ENCODE peak calls at places on chromosomes 3 and 15, in six cellular contexts. One of them, this sample, is unnamed.

GRCh38 chr3:82643948-82644347 is 882.5 kb upstream of the GBE1 start:
- ATAC-seq in A549: peak
- ATAC-seq in upper lobe of left lung: no peak
- ATAC-seq in HepG2: peak
- ATAC-seq in GM12878: peak
- ATAC-seq in K562: no peak
- ATAC-seq in this sample: no peak

GRCh38 chr15:31062965-31063355 is 38.6 kb downstream of the TRPM1 start:
- ATAC-seq in A549: no peak
- ATAC-seq in upper lobe of left lung: no peak
- ATAC-seq in HepG2: no peak
- ATAC-seq in GM12878: no peak
- ATAC-seq in K562: no peak
- ATAC-seq in this sample: no peak

GRCh38 chr3:2958553-2958952 is 151.6 kb downstream of the IL5RA start:
- ATAC-seq in A549: no peak
- ATAC-seq in upper lobe of left lung: no peak
- ATAC-seq in HepG2: no peak
- ATAC-seq in GM12878: no peak
- ATAC-seq in K562: no peak
- ATAC-seq in this sample: no peak

GRCh38 chr3:156332304-156332703 is 211.9 kb downstream of the KCNAB1 start:
- ATAC-seq in A549: no peak
- ATAC-seq in upper lobe of left lung: no peak
- ATAC-seq in HepG2: no peak
- ATAC-seq in GM12878: no peak
- ATAC-seq in K562: no peak
- ATAC-seq in this sample: no peak

GRCh38 chr3:24145981-24146822 is 201.1 kb downstream of the NR1D2 start:
- ATAC-seq in A549: peak
- ATAC-seq in upper lobe of left lung: peak
- ATAC-seq in HepG2: no peak
- ATAC-seq in GM12878: no peak
- ATAC-seq in K562: no peak
- ATAC-seq in this sample: peak

GRCh38 chr3:24359645-24360462 is 134.8 kb downstream of the THRB start:
- ATAC-seq in A549: peak
- ATAC-seq in upper lobe of left lung: no peak
- ATAC-seq in HepG2: peak
- ATAC-seq in GM12878: no peak
- ATAC-seq in K562: peak
- ATAC-seq in this sample: no peak

GRCh38 chr3:49636883-49637609 is 37.1 kb upstream of the APEH start:
- ATAC-seq in A549: no peak
- ATAC-seq in upper lobe of left lung: no peak
- ATAC-seq in HepG2: no peak
- ATAC-seq in GM12878: peak
- ATAC-seq in K562: no peak
- ATAC-seq in this sample: no peak

GRCh38 chr3:101533603-101533968 is 20.6 kb upstream of the SENP7 start:
- ATAC-seq in A549: no peak
- ATAC-seq in upper lobe of left lung: no peak
- ATAC-seq in HepG2: no peak
- ATAC-seq in GM12878: no peak
- ATAC-seq in K562: no peak
- ATAC-seq in this sample: no peak

GRCh38 chr3:187368251-187368733 is at the start of gene RTP4:
- ATAC-seq in A549: no peak
- ATAC-seq in upper lobe of left lung: peak
- ATAC-seq in HepG2: peak
- ATAC-seq in GM12878: peak
- ATAC-seq in K562: no peak
- ATAC-seq in this sample: peak

GRCh38 chr3:159236306-159236705 is 434.5 kb downstream of the MFSD1 start:
- ATAC-seq in A549: no peak
- ATAC-seq in upper lobe of left lung: no peak
- ATAC-seq in HepG2: no peak
- ATAC-seq in GM12878: no peak
- ATAC-seq in K562: no peak
- ATAC-seq in this sample: no peak

GRCh38 chr15:72271895-72272212 is 500 bp downstream of the PARP6 start:
- ATAC-seq in A549: peak
- ATAC-seq in upper lobe of left lung: no peak
- ATAC-seq in HepG2: no peak
- ATAC-seq in GM12878: peak
- ATAC-seq in K562: peak
- ATAC-seq in this sample: no peak

GRCh38 chr3:184448321-184449160 is 68.7 kb downstream of the CHRD start:
- ATAC-seq in A549: peak
- ATAC-seq in upper lobe of left lung: peak
- ATAC-seq in HepG2: no peak
- ATAC-seq in GM12878: no peak
- ATAC-seq in K562: no peak
- ATAC-seq in this sample: no peak

GRCh38 chr15:56765252-56765651 is 31.9 kb upstream of the ZNF280D start:
- ATAC-seq in A549: no peak
- ATAC-seq in upper lobe of left lung: no peak
- ATAC-seq in HepG2: no peak
- ATAC-seq in GM12878: no peak
- ATAC-seq in K562: no peak
- ATAC-seq in this sample: no peak

GRCh38 chr3:189404797-189405484 is 226.2 kb upstream of the TP63 start:
- ATAC-seq in A549: no peak
- ATAC-seq in upper lobe of left lung: no peak
- ATAC-seq in HepG2: no peak
- ATAC-seq in GM12878: peak
- ATAC-seq in K562: no peak
- ATAC-seq in this sample: no peak

GRCh38 chr3:31166249-31166885 is 271.9 kb upstream of the GADL1 start:
- ATAC-seq in A549: peak
- ATAC-seq in upper lobe of left lung: peak
- ATAC-seq in HepG2: no peak
- ATAC-seq in GM12878: no peak
- ATAC-seq in K562: no peak
- ATAC-seq in this sample: no peak

GRCh38 chr3:33447958-33448357 is 7.8 kb upstream of the UBP1 start:
- ATAC-seq in A549: no peak
- ATAC-seq in upper lobe of left lung: no peak
- ATAC-seq in HepG2: no peak
- ATAC-seq in GM12878: no peak
- ATAC-seq in K562: no peak
- ATAC-seq in this sample: no peak

GRCh38 chr3:113663324-113663750 is 33.1 kb downstream of the USF3 start:
- ATAC-seq in A549: no peak
- ATAC-seq in upper lobe of left lung: no peak
- ATAC-seq in HepG2: peak
- ATAC-seq in GM12878: no peak
- ATAC-seq in K562: no peak
- ATAC-seq in this sample: no peak
- TF ChIP-seq EP300 in A549: no peak
- TF ChIP-seq EP300 in upper lobe of left lung: no peak
- TF ChIP-seq EP300 in HepG2: no peak
- TF ChIP-seq EP300 in GM12878: no peak
- TF ChIP-seq EP300 in K562: no peak
- TF ChIP-seq EP300 in this sample: no peak

DNA sequence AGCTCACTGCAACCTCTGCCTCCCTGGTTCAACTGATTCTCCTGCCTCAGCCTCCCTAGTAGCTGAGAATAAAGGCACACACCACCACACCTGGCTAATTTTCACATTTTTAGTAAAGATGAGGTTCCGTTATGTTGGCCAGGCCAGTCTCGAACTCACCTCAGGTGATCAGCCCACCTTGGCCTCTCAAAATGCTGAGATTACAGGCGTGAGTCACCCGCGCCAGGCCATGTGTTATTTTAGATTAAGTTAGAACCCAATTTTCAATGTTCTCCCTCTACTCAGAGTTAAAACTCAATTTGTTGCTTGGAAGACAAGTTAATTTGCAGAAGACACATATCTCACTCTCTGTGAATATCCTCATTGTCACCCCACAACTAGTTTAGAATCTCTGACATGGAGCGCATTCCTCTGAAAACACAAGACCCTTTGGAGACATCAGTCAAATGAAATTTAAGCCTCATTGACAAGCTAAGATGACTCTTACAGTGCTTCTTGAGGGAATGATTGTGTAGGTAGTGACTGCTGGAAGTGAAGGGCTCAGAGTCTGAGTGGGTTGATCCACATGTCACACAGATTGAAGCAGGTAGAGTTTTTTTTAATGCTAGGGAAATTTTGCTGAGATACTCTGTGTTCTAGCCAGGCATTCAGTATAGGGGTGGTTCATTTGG is 60.6 kb upstream of the FRMD4B start:
- ATAC-seq in A549: no peak
- ATAC-seq in upper lobe of left lung: no peak
- ATAC-seq in HepG2: no peak
- ATAC-seq in GM12878: no peak
- ATAC-seq in K562: no peak
- ATAC-seq in this sample: no peak
- TF ChIP-seq EP300 in A549: no peak
- TF ChIP-seq EP300 in upper lobe of left lung: no peak
- TF ChIP-seq EP300 in HepG2: no peak
- TF ChIP-seq EP300 in GM12878: no peak
- TF ChIP-seq EP300 in K562: no peak
- TF ChIP-seq EP300 in this sample: no peak

GRCh38 chr3:8979262-8979661 is 16.0 kb upstream of the RAD18 start:
- ATAC-seq in A549: no peak
- ATAC-seq in upper lobe of left lung: no peak
- ATAC-seq in HepG2: no peak
- ATAC-seq in GM12878: no peak
- ATAC-seq in K562: no peak
- ATAC-seq in this sample: no peak
- TF ChIP-seq EP300 in A549: no peak
- TF ChIP-seq EP300 in upper lobe of left lung: no peak
- TF ChIP-seq EP300 in HepG2: no peak
- TF ChIP-seq EP300 in GM12878: no peak
- TF ChIP-seq EP300 in K562: no peak
- TF ChIP-seq EP300 in this sample: no peak

GRCh38 chr15:69328739-69329138 is 30.0 kb downstream of the PAQR5 start:
- ATAC-seq in A549: no peak
- ATAC-seq in upper lobe of left lung: peak
- ATAC-seq in HepG2: peak
- ATAC-seq in GM12878: no peak
- ATAC-seq in K562: no peak
- ATAC-seq in this sample: no peak
- TF ChIP-seq EP300 in A549: no peak
- TF ChIP-seq EP300 in upper lobe of left lung: no peak
- TF ChIP-seq EP300 in HepG2: no peak
- TF ChIP-seq EP300 in GM12878: no peak
- TF ChIP-seq EP300 in K562: no peak
- TF ChIP-seq EP300 in this sample: no peak

GRCh38 chr15:70494529-70494860 is 268.9 kb downstream of the UACA start:
- ATAC-seq in A549: peak
- ATAC-seq in upper lobe of left lung: no peak
- ATAC-seq in HepG2: no peak
- ATAC-seq in GM12878: no peak
- ATAC-seq in K562: no peak
- ATAC-seq in this sample: no peak

GRCh38 chr15:70493376-70493775 is 270.0 kb downstream of the UACA start:
- ATAC-seq in A549: no peak
- ATAC-seq in upper lobe of left lung: no peak
- ATAC-seq in HepG2: no peak
- ATAC-seq in GM12878: peak
- ATAC-seq in K562: no peak
- ATAC-seq in this sample: no peak

GRCh38 chr15:70495988-70496387 is 267.4 kb downstream of the UACA start:
- ATAC-seq in A549: no peak
- ATAC-seq in upper lobe of left lung: no peak
- ATAC-seq in HepG2: no peak
- ATAC-seq in GM12878: no peak
- ATAC-seq in K562: no peak
- ATAC-seq in this sample: no peak

GRCh38 chr15:70493787-70494514 is 269.4 kb downstream of the UACA start:
- ATAC-seq in A549: peak
- ATAC-seq in upper lobe of left lung: no peak
- ATAC-seq in HepG2: no peak
- ATAC-seq in GM12878: peak
- ATAC-seq in K562: no peak
- ATAC-seq in this sample: no peak

GRCh38 chr15:70494861-70495571 is 268.3 kb downstream of the UACA start:
- ATAC-seq in A549: peak
- ATAC-seq in upper lobe of left lung: no peak
- ATAC-seq in HepG2: no peak
- ATAC-seq in GM12878: no peak
- ATAC-seq in K562: no peak
- ATAC-seq in this sample: no peak
- TF ChIP-seq EP300 in A549: peak
- TF ChIP-seq EP300 in upper lobe of left lung: no peak
- TF ChIP-seq EP300 in HepG2: no peak
- TF ChIP-seq EP300 in GM12878: no peak
- TF ChIP-seq EP300 in K562: no peak
- TF ChIP-seq EP300 in this sample: no peak

DNA sequence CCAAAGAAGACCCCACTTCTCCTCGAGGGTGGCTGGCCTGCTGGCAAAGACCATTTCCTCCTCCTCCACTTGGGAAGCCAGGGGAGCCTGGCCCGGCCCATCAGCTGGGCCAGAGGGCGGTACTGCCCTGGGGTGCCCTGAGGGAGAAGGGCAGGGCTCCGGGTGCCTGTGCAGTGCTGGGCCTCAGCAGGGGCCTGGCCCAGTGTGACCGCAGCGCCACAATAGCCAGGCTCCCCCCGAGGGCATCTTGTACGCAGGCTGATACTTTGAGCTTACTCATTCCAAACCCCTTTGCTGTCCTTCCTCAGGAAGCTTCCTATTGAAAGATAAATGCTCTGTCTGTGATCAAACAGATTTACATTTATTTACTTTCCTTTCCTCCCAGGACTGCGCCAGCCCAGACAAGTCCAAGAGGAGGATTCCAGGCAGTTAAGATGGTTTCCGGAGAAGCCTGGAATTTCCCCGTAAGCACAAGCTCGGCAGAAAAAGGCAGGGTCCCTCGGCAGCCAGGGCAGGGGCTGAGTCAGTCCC is 240.1 kb downstream of the XXYLT1 start:
- ATAC-seq in A549: peak
- ATAC-seq in upper lobe of left lung: peak
- ATAC-seq in HepG2: peak
- ATAC-seq in GM12878: no peak
- ATAC-seq in K562: no peak
- ATAC-seq in this sample: peak
- TF ChIP-seq EP300 in A549: no peak
- TF ChIP-seq EP300 in upper lobe of left lung: no peak
- TF ChIP-seq EP300 in HepG2: peak
- TF ChIP-seq EP300 in GM12878: no peak
- TF ChIP-seq EP300 in K562: no peak
- TF ChIP-seq EP300 in this sample: no peak

This sample was measured in gastroesophageal sphincter.